ENCODE peak calls at places on chromosomes 13 and 19, in ten cellular contexts. One of them, this sample, is unnamed.

GRCh38 chr19:58346961-58347929 is 6.0 kb downstream of the A1BG start:
- DNase-seq in NCI-H460: peak
- DNase-seq in EL: peak
- DNase-seq in upper lobe of right lung: peak
- DNase-seq in GM12865: peak
- DNase-seq in EH: peak
- DNase-seq in iPS-NIHi11: peak
- DNase-seq in cardiac fibroblast: peak
- DNase-seq in AG09319: peak
- DNase-seq in body of pancreas: peak
- DNase-seq in this sample: peak

GRCh38 chr19:45492627-45493470 is 4.0 kb downstream of the RTN2 start:
- DNase-seq in NCI-H460: no peak
- DNase-seq in EL: peak
- DNase-seq in upper lobe of right lung: peak
- DNase-seq in GM12865: peak
- DNase-seq in EH: peak
- DNase-seq in iPS-NIHi11: peak
- DNase-seq in cardiac fibroblast: peak
- DNase-seq in AG09319: peak
- DNase-seq in body of pancreas: no peak
- DNase-seq in this sample: no peak

GRCh38 chr13:113816925-113817859 is 46.7 kb downstream of the GAS6 start:
- DNase-seq in NCI-H460: peak
- DNase-seq in EL: peak
- DNase-seq in upper lobe of right lung: peak
- DNase-seq in GM12865: peak
- DNase-seq in EH: peak
- DNase-seq in iPS-NIHi11: peak
- DNase-seq in cardiac fibroblast: peak
- DNase-seq in AG09319: no peak
- DNase-seq in body of pancreas: peak
- DNase-seq in this sample: peak

GRCh38 chr19:377801-378581 is 31.0 kb downstream of the C2CD4C start:
- DNase-seq in NCI-H460: peak
- DNase-seq in EL: no peak
- DNase-seq in upper lobe of right lung: peak
- DNase-seq in GM12865: no peak
- DNase-seq in EH: no peak
- DNase-seq in iPS-NIHi11: no peak
- DNase-seq in cardiac fibroblast: no peak
- DNase-seq in AG09319: no peak
- DNase-seq in body of pancreas: no peak
- DNase-seq in this sample: no peak

GRCh38 chr19:3932931-3933810 is at the start of gene NMRK2:
- DNase-seq in NCI-H460: no peak
- DNase-seq in EL: no peak
- DNase-seq in upper lobe of right lung: no peak
- DNase-seq in GM12865: no peak
- DNase-seq in EH: no peak
- DNase-seq in iPS-NIHi11: peak
- DNase-seq in cardiac fibroblast: no peak
- DNase-seq in AG09319: no peak
- DNase-seq in body of pancreas: no peak
- DNase-seq in this sample: no peak

GRCh38 chr13:45768668-45769067 is 66.5 kb downstream of the CBY2 start:
- DNase-seq in NCI-H460: no peak
- DNase-seq in EL: no peak
- DNase-seq in upper lobe of right lung: no peak
- DNase-seq in GM12865: no peak
- DNase-seq in EH: peak
- DNase-seq in iPS-NIHi11: no peak
- DNase-seq in cardiac fibroblast: no peak
- DNase-seq in AG09319: no peak
- DNase-seq in body of pancreas: no peak
- DNase-seq in this sample: no peak

GRCh38 chr13:113421673-113422270 is 31.5 kb downstream of the ADPRHL1 start:
- DNase-seq in NCI-H460: no peak
- DNase-seq in EL: no peak
- DNase-seq in upper lobe of right lung: no peak
- DNase-seq in GM12865: no peak
- DNase-seq in EH: peak
- DNase-seq in iPS-NIHi11: no peak
- DNase-seq in cardiac fibroblast: no peak
- DNase-seq in AG09319: peak
- DNase-seq in body of pancreas: no peak
- DNase-seq in this sample: no peak

GRCh38 chr13:49499889-49500660 is 4.3 kb downstream of the PHF11 start:
- DNase-seq in NCI-H460: no peak
- DNase-seq in EL: peak
- DNase-seq in upper lobe of right lung: no peak
- DNase-seq in GM12865: no peak
- DNase-seq in EH: peak
- DNase-seq in iPS-NIHi11: no peak
- DNase-seq in cardiac fibroblast: peak
- DNase-seq in AG09319: peak
- DNase-seq in body of pancreas: no peak
- DNase-seq in this sample: peak

GRCh38 chr19:18846862-18847515 is 15.2 kb downstream of the UPF1 start:
- DNase-seq in NCI-H460: peak
- DNase-seq in EL: peak
- DNase-seq in upper lobe of right lung: peak
- DNase-seq in GM12865: peak
- DNase-seq in EH: peak
- DNase-seq in iPS-NIHi11: peak
- DNase-seq in cardiac fibroblast: peak
- DNase-seq in AG09319: peak
- DNase-seq in body of pancreas: peak
- DNase-seq in this sample: peak

GRCh38 chr19:55032170-55032569 is 5.9 kb downstream of the GP6 start:
- DNase-seq in NCI-H460: no peak
- DNase-seq in EL: no peak
- DNase-seq in upper lobe of right lung: peak
- DNase-seq in GM12865: no peak
- DNase-seq in EH: no peak
- DNase-seq in iPS-NIHi11: no peak
- DNase-seq in cardiac fibroblast: no peak
- DNase-seq in AG09319: no peak
- DNase-seq in body of pancreas: no peak
- DNase-seq in this sample: no peak

GRCh38 chr19:48872884-48873475 is 759 bp downstream of the PPP1R15A start:
- DNase-seq in NCI-H460: peak
- DNase-seq in EL: peak
- DNase-seq in upper lobe of right lung: peak
- DNase-seq in GM12865: peak
- DNase-seq in EH: peak
- DNase-seq in iPS-NIHi11: peak
- DNase-seq in cardiac fibroblast: peak
- DNase-seq in AG09319: peak
- DNase-seq in body of pancreas: peak
- DNase-seq in this sample: peak

GRCh38 chr13:111344471-111345191 is 24.2 kb downstream of the TEX29 start:
- DNase-seq in NCI-H460: no peak
- DNase-seq in EL: peak
- DNase-seq in upper lobe of right lung: peak
- DNase-seq in GM12865: no peak
- DNase-seq in EH: peak
- DNase-seq in iPS-NIHi11: peak
- DNase-seq in cardiac fibroblast: peak
- DNase-seq in AG09319: no peak
- DNase-seq in body of pancreas: peak
- DNase-seq in this sample: peak

GRCh38 chr13:99983401-99984133 is 2.0 kb downstream of the ZIC2 start:
- DNase-seq in NCI-H460: no peak
- DNase-seq in EL: no peak
- DNase-seq in upper lobe of right lung: no peak
- DNase-seq in GM12865: no peak
- DNase-seq in EH: no peak
- DNase-seq in iPS-NIHi11: no peak
- DNase-seq in cardiac fibroblast: no peak
- DNase-seq in AG09319: no peak
- DNase-seq in body of pancreas: no peak
- DNase-seq in this sample: no peak

GRCh38 chr13:85651440-85651839 is 147.8 kb downstream of the SLITRK6 start:
- DNase-seq in NCI-H460: no peak
- DNase-seq in EL: no peak
- DNase-seq in upper lobe of right lung: no peak
- DNase-seq in GM12865: no peak
- DNase-seq in EH: no peak
- DNase-seq in iPS-NIHi11: no peak
- DNase-seq in cardiac fibroblast: no peak
- DNase-seq in AG09319: no peak
- DNase-seq in body of pancreas: no peak
- DNase-seq in this sample: no peak

GRCh38 chr19:10001899-10002298 is 8.4 kb downstream of the COL5A3 start:
- DNase-seq in NCI-H460: no peak
- DNase-seq in EL: peak
- DNase-seq in upper lobe of right lung: no peak
- DNase-seq in GM12865: no peak
- DNase-seq in EH: peak
- DNase-seq in iPS-NIHi11: peak
- DNase-seq in cardiac fibroblast: peak
- DNase-seq in AG09319: no peak
- DNase-seq in body of pancreas: peak
- DNase-seq in this sample: no peak

GRCh38 chr13:45674908-45675307 is 27.2 kb upstream of the CBY2 start:
- DNase-seq in NCI-H460: no peak
- DNase-seq in EL: peak
- DNase-seq in upper lobe of right lung: no peak
- DNase-seq in GM12865: no peak
- DNase-seq in EH: peak
- DNase-seq in iPS-NIHi11: peak
- DNase-seq in cardiac fibroblast: peak
- DNase-seq in AG09319: peak
- DNase-seq in body of pancreas: no peak
- DNase-seq in this sample: peak

GRCh38 chr19:40549007-40549708 is 27.5 kb upstream of the SHKBP1 start:
- DNase-seq in NCI-H460: peak
- DNase-seq in EL: peak
- DNase-seq in upper lobe of right lung: peak
- DNase-seq in GM12865: peak
- DNase-seq in EH: peak
- DNase-seq in iPS-NIHi11: peak
- DNase-seq in cardiac fibroblast: peak
- DNase-seq in AG09319: no peak
- DNase-seq in body of pancreas: peak
- DNase-seq in this sample: no peak

GRCh38 chr19:2507109-2507508 is 31.2 kb downstream of the GADD45B start:
- DNase-seq in NCI-H460: peak
- DNase-seq in EL: peak
- DNase-seq in upper lobe of right lung: no peak
- DNase-seq in GM12865: no peak
- DNase-seq in EH: peak
- DNase-seq in iPS-NIHi11: no peak
- DNase-seq in cardiac fibroblast: peak
- DNase-seq in AG09319: no peak
- DNase-seq in body of pancreas: peak
- DNase-seq in this sample: no peak

GRCh38 chr19:51398096-51398704 is 7.8 kb upstream of the C19orf84 start:
- DNase-seq in NCI-H460: no peak
- DNase-seq in EL: peak
- DNase-seq in upper lobe of right lung: no peak
- DNase-seq in GM12865: peak
- DNase-seq in EH: peak
- DNase-seq in iPS-NIHi11: peak
- DNase-seq in cardiac fibroblast: peak
- DNase-seq in AG09319: no peak
- DNase-seq in body of pancreas: no peak
- DNase-seq in this sample: no peak

GRCh38 chr13:98813993-98814392 is 61.5 kb upstream of the SLC15A1 start:
- DNase-seq in NCI-H460: no peak
- DNase-seq in EL: no peak
- DNase-seq in upper lobe of right lung: no peak
- DNase-seq in GM12865: no peak
- DNase-seq in EH: peak
- DNase-seq in iPS-NIHi11: no peak
- DNase-seq in cardiac fibroblast: peak
- DNase-seq in AG09319: no peak
- DNase-seq in body of pancreas: no peak
- DNase-seq in this sample: no peak

GRCh38 chr19:13707901-13708300 is 56.4 kb upstream of the MRI1 start:
- DNase-seq in NCI-H460: no peak
- DNase-seq in EL: no peak
- DNase-seq in upper lobe of right lung: no peak
- DNase-seq in GM12865: no peak
- DNase-seq in EH: no peak
- DNase-seq in iPS-NIHi11: no peak
- DNase-seq in cardiac fibroblast: no peak
- DNase-seq in AG09319: peak
- DNase-seq in body of pancreas: no peak
- DNase-seq in this sample: no peak

GRCh38 chr13:108363651-108364050 is 94.1 kb downstream of the TNFSF13B start:
- DNase-seq in NCI-H460: no peak
- DNase-seq in EL: no peak
- DNase-seq in upper lobe of right lung: no peak
- DNase-seq in GM12865: no peak
- DNase-seq in EH: no peak
- DNase-seq in iPS-NIHi11: no peak
- DNase-seq in cardiac fibroblast: no peak
- DNase-seq in AG09319: no peak
- DNase-seq in body of pancreas: no peak
- DNase-seq in this sample: no peak

GRCh38 chr19:33283578-33283977 is 18.8 kb downstream of the CEBPA start:
- DNase-seq in NCI-H460: no peak
- DNase-seq in EL: no peak
- DNase-seq in upper lobe of right lung: no peak
- DNase-seq in GM12865: no peak
- DNase-seq in EH: no peak
- DNase-seq in iPS-NIHi11: no peak
- DNase-seq in cardiac fibroblast: no peak
- DNase-seq in AG09319: no peak
- DNase-seq in body of pancreas: no peak
- DNase-seq in this sample: no peak

GRCh38 chr13:69935043-69935442 is 172.6 kb upstream of the ATXN8OS start:
- DNase-seq in NCI-H460: no peak
- DNase-seq in EL: no peak
- DNase-seq in upper lobe of right lung: no peak
- DNase-seq in GM12865: peak
- DNase-seq in EH: no peak
- DNase-seq in iPS-NIHi11: no peak
- DNase-seq in cardiac fibroblast: no peak
- DNase-seq in AG09319: no peak
- DNase-seq in body of pancreas: no peak
- DNase-seq in this sample: no peak

GRCh38 chr13:94063096-94063495 is 416.4 kb downstream of the DCT start:
- DNase-seq in NCI-H460: no peak
- DNase-seq in EL: peak
- DNase-seq in upper lobe of right lung: no peak
- DNase-seq in GM12865: no peak
- DNase-seq in EH: peak
- DNase-seq in iPS-NIHi11: no peak
- DNase-seq in cardiac fibroblast: peak
- DNase-seq in AG09319: peak
- DNase-seq in body of pancreas: no peak
- DNase-seq in this sample: no peak

This sample was measured in amniotic stem cell.